ENCODE peak calls at places on chromosome 19, in four cellular contexts. Q is Right ventricle myocardium superior; L is T-helper 2 cell; X is stimulated activated CD4-positive, alpha-beta T cell treated with anti-CD3 and anti-CD28 coated beads, Interleukin-4, amount 100 ng/mL, for 4 hours. S is an unnamed sample.

GRCh38 chr19:40805258-40805868 is 6.4 kb downstream of the EGLN2 start:
- DNase-seq in Q (no peak), X (no peak), L (no peak), S (no peak)

GRCh38 chr19:1651548-1652394 is 644 bp downstream of the TCF3 start:
- DNase-seq in L (no peak), Q (peak), X (peak), S (peak)

GRCh38 chr19:11821474-11821873 is 7.4 kb downstream of the ZNF440 start:
- DNase-seq in X (no peak), Q (no peak), L (no peak), S (no peak)

GRCh38 chr19:32372726-32373613 is 27.6 kb downstream of the ZNF507 start:
- DNase-seq in X (no peak), Q (no peak), L (no peak), S (no peak)

GRCh38 chr19:51692065-51692915 is 840 bp upstream of the SPACA6 start:
- DNase-seq in Q (no peak), L (no peak), X (no peak), S (no peak)

GRCh38 chr19:13195678-13196077 is 45.5 kb downstream of the IER2 start:
- DNase-seq in Q (no peak), L (no peak), X (peak), S (no peak)

GRCh38 chr19:34461375-34462100 is 20.0 kb upstream of the WTIP start:
- DNase-seq in L (no peak), X (no peak), Q (no peak), S (no peak)

GRCh38 chr19:19155495-19156219 is 14.4 kb downstream of the MEF2B start:
- DNase-seq in L (no peak), X (no peak), Q (no peak), S (no peak)

GRCh38 chr19:49676136-49676689 is 858 bp upstream of the PRMT1 start:
- DNase-seq in Q (peak), L (no peak), X (peak), S (peak)

GRCh38 chr19:54473071-54473941 is at the start of gene CDC42EP5:
- DNase-seq in X (no peak), Q (peak), L (no peak), S (peak)

GRCh38 chr19:6425732-6426686 is 1.4 kb upstream of the KHSRP start:
- DNase-seq in Q (no peak), X (no peak), L (no peak), S (no peak)

GRCh38 chr19:38721977-38722773 is 22.1 kb downstream of the CAPN12 start:
- DNase-seq in X (no peak), L (no peak), Q (peak), S (peak)

GRCh38 chr19:45901432-45901903 is 945 bp downstream of the MYPOP start:
- DNase-seq in Q (peak), L (no peak), X (peak), S (peak)

S was measured in left ventricle myocardium inferior.